ENCODE peak calls at places on chromosomes 6 and 20, in four cellular contexts. Y is astrocyte, F is body of pancreas, Q is chondrocyte. J is an unnamed sample.

GRCh38 chr6:136037885-136038460 is 186.5 kb downstream of the PDE7B start:
- DNase-seq in Y (peak), F (peak), Q (no peak), J (no peak)

GRCh38 chr20:12287575-12287974 is 369.9 kb downstream of the BTBD3 start:
- DNase-seq in Y (no peak), F (peak), Q (no peak), J (no peak)

GRCh38 chr6:148747493-148748160 is 797 bp downstream of the UST start:
- DNase-seq in Y (peak), F (peak), Q (peak), J (peak)

GRCh38 chr6:68296126-68296525 is 339.0 kb upstream of the ADGRB3 start:
- DNase-seq in Y (peak), F (no peak), Q (no peak), J (no peak)

GRCh38 chr6:22099241-22099640 is 197.6 kb downstream of the PRL start:
- DNase-seq in Y (no peak), F (no peak), Q (no peak), J (no peak)

GRCh38 chr6:42137192-42137753 is 5.1 kb downstream of the C6orf132 start:
- DNase-seq in Y (no peak), F (peak), Q (no peak), J (no peak)

GRCh38 chr6:90868256-90868655 is 281.4 kb upstream of the MAP3K7 start:
- DNase-seq in Y (no peak), F (no peak), Q (no peak), J (no peak)

GRCh38 chr6:15378864-15379263 is 133.0 kb downstream of the JARID2 start:
- DNase-seq in Y (no peak), F (no peak), Q (no peak), J (no peak)

GRCh38 chr6:104161960-104162669 is 697.6 kb downstream of the HACE1 start:
- DNase-seq in Y (no peak), F (no peak), Q (no peak), J (no peak)

GRCh38 chr6:52154381-52154780 is 31.8 kb upstream of the IL17A start:
- DNase-seq in Y (no peak), F (no peak), Q (no peak), J (no peak)

GRCh38 chr6:159595173-159595572 is 97.9 kb downstream of the SOD2 start:
- DNase-seq in Y (peak), F (no peak), Q (no peak), J (no peak)

GRCh38 chr6:103893082-103893481 is 966.6 kb downstream of the HACE1 start:
- DNase-seq in Y (peak), F (peak), Q (no peak), J (no peak)

GRCh38 chr6:40852667-40853383 is 186.2 kb downstream of the UNC5CL start:
- DNase-seq in Y (no peak), F (peak), Q (no peak), J (peak)

GRCh38 chr6:168456907-168457771 is 16.2 kb downstream of the SMOC2 start:
- DNase-seq in Y (no peak), F (no peak), Q (no peak), J (no peak)

GRCh38 chr6:154164397-154164796 is 125.4 kb downstream of the OPRM1 start:
- DNase-seq in Y (peak), F (peak), Q (no peak), J (no peak)

GRCh38 chr6:129576456-129576855 is 133.5 kb downstream of the ARHGAP18 start:
- DNase-seq in Y (no peak), F (no peak), Q (no peak), J (no peak)

GRCh38 chr6:129578315-129578714 is 131.7 kb downstream of the ARHGAP18 start:
- DNase-seq in Y (no peak), F (no peak), Q (no peak), J (no peak)

GRCh38 chr6:129577691-129578090 is 132.3 kb downstream of the ARHGAP18 start:
- DNase-seq in Y (no peak), F (no peak), Q (no peak), J (no peak)

GRCh38 chr6:129575378-129576118 is 134.4 kb downstream of the ARHGAP18 start:
- DNase-seq in Y (peak), F (no peak), Q (no peak), J (no peak)
- TF ChIP-seq CTCF in Y (peak), F (no peak), Q (peak), J (peak)

GRCh38 chr6:7921582-7922199 is 11.1 kb upstream of the TXNDC5 start:
- DNase-seq in Y (no peak), F (no peak), Q (no peak), J (no peak)

GRCh38 chr6:7919871-7920270 is 9.3 kb upstream of the TXNDC5 start:
- DNase-seq in Y (peak), F (no peak), Q (no peak), J (peak)

GRCh38 chr6:7922596-7922995 is 12.0 kb upstream of the TXNDC5 start:
- DNase-seq in Y (no peak), F (no peak), Q (no peak), J (no peak)

GRCh38 chr6:7920425-7920824 is 9.8 kb upstream of the TXNDC5 start:
- DNase-seq in Y (no peak), F (no peak), Q (no peak), J (no peak)

DNA sequence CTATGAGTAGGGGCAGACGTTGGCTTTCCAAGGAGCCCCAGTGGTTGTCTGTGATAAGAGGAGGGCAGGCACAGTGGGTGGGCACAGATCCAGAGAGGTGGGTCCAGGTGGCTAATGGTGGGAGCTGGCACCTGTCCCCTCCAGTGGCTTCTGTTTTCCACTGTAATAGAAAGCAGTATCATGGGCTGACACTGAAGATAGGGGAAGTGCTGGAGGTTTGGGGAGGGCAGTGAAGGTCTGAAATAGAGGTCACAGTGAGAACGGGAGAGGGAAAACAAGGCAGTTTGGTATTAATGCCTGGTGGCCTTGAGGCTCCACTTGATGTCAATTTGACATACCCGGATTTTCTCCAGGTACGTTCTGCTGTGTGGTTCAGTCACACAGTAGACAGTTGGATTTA is 10.5 kb upstream of the TXNDC5 start:
- DNase-seq in Y (no peak), F (no peak), Q (no peak), J (no peak)
- TF ChIP-seq CTCF in Y (no peak), F (no peak), Q (no peak), J (no peak)

GRCh38 chr20:17958326-17959256 is 10.0 kb downstream of the SNX5 start:
- DNase-seq in Y (no peak), F (no peak), Q (no peak), J (no peak)
- TF ChIP-seq CTCF in Y (no peak), F (no peak), Q (peak), J (no peak)

DNA sequence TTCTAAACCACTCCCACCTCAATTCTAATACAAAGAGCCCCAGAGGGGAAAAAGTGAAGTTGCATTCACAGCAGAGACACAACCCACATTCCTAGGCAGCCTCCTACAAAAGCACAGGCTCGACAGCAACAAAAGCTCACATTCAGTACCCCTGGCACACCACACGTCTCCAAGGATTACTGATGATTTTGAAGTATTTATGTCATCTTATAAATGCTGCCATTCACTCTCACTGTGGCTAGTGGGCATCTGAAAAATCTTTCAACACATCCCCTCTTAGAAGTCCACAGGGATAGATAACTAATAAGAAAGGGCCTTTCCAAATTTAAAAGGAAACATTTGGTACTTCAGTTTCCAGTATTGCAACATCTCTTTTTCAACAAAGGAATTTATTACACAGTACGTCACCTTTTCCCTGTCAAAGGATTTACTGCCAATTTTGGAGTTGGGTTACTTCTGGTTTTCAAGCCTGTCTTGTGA is 146.7 kb downstream of the TASP1 start:
- DNase-seq in Y (peak), F (peak), Q (no peak), J (no peak)
- TF ChIP-seq CTCF in Y (no peak), F (no peak), Q (no peak), J (no peak)

DNA sequence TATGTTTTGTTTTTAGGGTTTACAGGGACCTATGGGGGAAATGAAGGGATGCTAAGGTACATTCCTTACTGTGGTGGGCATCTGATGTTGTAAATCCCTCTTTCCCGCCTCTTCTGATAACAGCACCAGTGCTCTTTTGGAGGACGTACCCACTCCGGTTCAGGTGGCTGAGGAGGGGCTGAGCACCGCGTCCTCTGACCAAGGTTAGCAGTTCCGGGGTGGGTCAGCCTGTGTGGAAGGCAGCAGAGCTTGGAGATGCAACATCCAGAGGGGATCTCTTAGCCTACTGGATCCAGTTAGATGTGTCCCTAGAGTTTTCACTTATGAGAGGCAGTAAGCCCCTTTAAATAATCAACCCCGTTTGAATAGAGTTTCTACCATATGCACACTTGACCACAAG is 135.3 kb upstream of the KCNG1 start:
- DNase-seq in Y (no peak), F (no peak), Q (no peak), J (no peak)
- TF ChIP-seq CTCF in Y (no peak), F (no peak), Q (no peak), J (no peak)

GRCh38 chr20:1964659-1965405 is 29.0 kb downstream of the PDYN start:
- DNase-seq in Y (no peak), F (no peak), Q (no peak), J (peak)
- TF ChIP-seq CTCF in Y (peak), F (no peak), Q (no peak), J (no peak)

GRCh38 chr6:131807644-131808459 is at the start of gene ENPP1:
- DNase-seq in Y (peak), F (peak), Q (peak), J (peak)
- TF ChIP-seq CTCF in Y (no peak), F (no peak), Q (peak), J (peak)

GRCh38 chr20:34075647-34076046 is 36.4 kb downstream of the EIF2S2 start:
- DNase-seq in Y (no peak), F (no peak), Q (no peak), J (no peak)
- TF ChIP-seq CTCF in Y (no peak), F (no peak), Q (peak), J (no peak)

GRCh38 chr20:56693217-56693616 is 64.1 kb downstream of the TFAP2C start:
- DNase-seq in Y (no peak), F (no peak), Q (no peak), J (no peak)
- TF ChIP-seq CTCF in Y (no peak), F (no peak), Q (no peak), J (no peak)